ENCODE peak calls at places on chromosomes 7 and 10, in seven cellular contexts. Y is GM12892; T is stimulated activated CD4-positive, alpha-beta T cell treated with anti-CD3 and anti-CD28 coated beads, Interleukin-4, amount 100 ng/mL, for 1 hour; K is GM13977; N is HS-27A; F is IMR-90; V is naive thymus-derived CD8-positive, alpha-beta T cell. J is an unnamed sample.

GRCh38 chr10:115947104-115947503 is 325.9 kb downstream of the GFRA1 start:
- DNase-seq in Y (no peak), K (no peak), N (peak), F (peak), T (no peak), V (no peak), J (no peak)

GRCh38 chr10:35379226-35380137 is 43.2 kb downstream of the CCNY start:
- DNase-seq in V (peak), N (no peak), T (no peak), K (peak), Y (no peak), F (peak), J (no peak)

GRCh38 chr7:31408120-31408729 is 67.7 kb upstream of the NEUROD6 start:
- DNase-seq in T (no peak), Y (no peak), F (peak), N (peak), V (no peak), K (no peak), J (no peak)

GRCh38 chr10:42795701-42796100 is 13.1 kb downstream of the BMS1 start:
- DNase-seq in Y (no peak), K (no peak), V (no peak), T (no peak), F (no peak), N (no peak), J (no peak)

GRCh38 chr10:72337039-72337629 is 17.6 kb downstream of the DNAJB12 start:
- DNase-seq in N (no peak), Y (no peak), T (peak), K (peak), F (peak), V (peak), J (peak)

GRCh38 chr10:126252884-126253612 is 135.2 kb downstream of the ADAM12 start:
- DNase-seq in V (no peak), T (no peak), N (peak), Y (no peak), F (peak), K (no peak), J (no peak)

GRCh38 chr10:66381045-66381444 is 544.8 kb upstream of the LRRTM3 start:
- DNase-seq in K (no peak), Y (no peak), T (no peak), F (no peak), N (no peak), V (no peak), J (no peak)

GRCh38 chr10:35607475-35608316 is 2.6 kb downstream of the GJD4 start:
- DNase-seq in K (peak), F (no peak), N (no peak), T (no peak), Y (no peak), V (no peak), J (no peak)

GRCh38 chr7:151062399-151063211 is 3.2 kb downstream of the SLC4A2 start:
- DNase-seq in Y (no peak), N (no peak), T (no peak), K (no peak), F (peak), V (no peak), J (no peak)

GRCh38 chr10:62915192-62915591 is 99.0 kb upstream of the EGR2 start:
- DNase-seq in T (no peak), K (no peak), F (no peak), N (no peak), Y (no peak), V (no peak), J (no peak)

GRCh38 chr10:43653746-43654145 is 5.1 kb upstream of the ZNF32 start:
- DNase-seq in V (no peak), K (no peak), F (peak), T (no peak), Y (no peak), N (no peak), J (no peak)

GRCh38 chr7:156115582-156115981 is 303.3 kb upstream of the SHH start:
- DNase-seq in N (no peak), F (no peak), V (no peak), K (no peak), Y (no peak), T (no peak), J (no peak)

GRCh38 chr10:78805176-78805575 is 263.6 kb upstream of the ZMIZ1 start:
- DNase-seq in Y (no peak), V (no peak), K (no peak), N (peak), T (no peak), F (peak), J (no peak)

GRCh38 chr10:92573091-92573797 is 649 bp downstream of the IDE start:
- DNase-seq in V (no peak), N (no peak), F (peak), K (peak), Y (peak), T (peak), J (peak)